ENCODE peak calls at places on chromosomes 6 and 20, in seven cellular contexts. One of them, this sample, is unnamed.

GRCh38 chr20:15930324-15931305 is 642.6 kb downstream of the KIF16B start:
- DNase-seq in CD4-positive, alpha-beta memory T cell: no peak
- DNase-seq in CD8-positive, alpha-beta T cell: no peak
- DNase-seq in tibial nerve: peak; percentile 58
- DNase-seq in Peyer's patch: no peak
- DNase-seq in endothelial cell of umbilical vein: peak; percentile 54
- DNase-seq in fibroblast of lung: peak; percentile 5
- DNase-seq in this sample: no peak

GRCh38 chr6:15061176-15061575 is 184.7 kb upstream of the JARID2 start:
- DNase-seq in CD4-positive, alpha-beta memory T cell: no peak
- DNase-seq in CD8-positive, alpha-beta T cell: no peak
- DNase-seq in tibial nerve: no peak
- DNase-seq in Peyer's patch: no peak
- DNase-seq in endothelial cell of umbilical vein: no peak
- DNase-seq in fibroblast of lung: no peak
- DNase-seq in this sample: no peak

GRCh38 chr6:38508894-38509293 is 130.8 kb downstream of the BTBD9 start:
- DNase-seq in CD4-positive, alpha-beta memory T cell: no peak
- DNase-seq in CD8-positive, alpha-beta T cell: no peak
- DNase-seq in tibial nerve: no peak
- DNase-seq in Peyer's patch: no peak
- DNase-seq in endothelial cell of umbilical vein: no peak
- DNase-seq in fibroblast of lung: peak; percentile 54
- DNase-seq in this sample: no peak

GRCh38 chr6:143806282-143807102 is 36.6 kb upstream of the LTV1 start:
- DNase-seq in CD4-positive, alpha-beta memory T cell: no peak
- DNase-seq in CD8-positive, alpha-beta T cell: no peak
- DNase-seq in tibial nerve: no peak
- DNase-seq in Peyer's patch: no peak
- DNase-seq in endothelial cell of umbilical vein: peak; percentile 66
- DNase-seq in fibroblast of lung: peak; percentile 84
- DNase-seq in this sample: no peak

GRCh38 chr20:54088430-54088829 is 18.0 kb upstream of the BCAS1 start:
- DNase-seq in CD4-positive, alpha-beta memory T cell: no peak
- DNase-seq in CD8-positive, alpha-beta T cell: no peak
- DNase-seq in tibial nerve: no peak
- DNase-seq in Peyer's patch: no peak
- DNase-seq in endothelial cell of umbilical vein: no peak
- DNase-seq in fibroblast of lung: peak; percentile 58
- DNase-seq in this sample: no peak

GRCh38 chr6:56324396-56324795 is 77.0 kb upstream of the COL21A1 start:
- DNase-seq in CD4-positive, alpha-beta memory T cell: no peak
- DNase-seq in CD8-positive, alpha-beta T cell: no peak
- DNase-seq in tibial nerve: no peak
- DNase-seq in Peyer's patch: no peak
- DNase-seq in endothelial cell of umbilical vein: no peak
- DNase-seq in fibroblast of lung: no peak
- DNase-seq in this sample: no peak

GRCh38 chr20:21342656-21343345 is 39.7 kb downstream of the XRN2 start:
- DNase-seq in CD4-positive, alpha-beta memory T cell: no peak
- DNase-seq in CD8-positive, alpha-beta T cell: no peak
- DNase-seq in tibial nerve: no peak
- DNase-seq in Peyer's patch: no peak
- DNase-seq in endothelial cell of umbilical vein: peak; percentile 63
- DNase-seq in fibroblast of lung: peak; percentile 56
- DNase-seq in this sample: no peak

GRCh38 chr6:37965964-37966676 is 146.6 kb downstream of the ZFAND3 start:
- DNase-seq in CD4-positive, alpha-beta memory T cell: no peak
- DNase-seq in CD8-positive, alpha-beta T cell: no peak
- DNase-seq in tibial nerve: no peak
- DNase-seq in Peyer's patch: no peak
- DNase-seq in endothelial cell of umbilical vein: no peak
- DNase-seq in fibroblast of lung: peak; percentile 94
- DNase-seq in this sample: no peak

GRCh38 chr6:115665310-115665709 is 395.4 kb downstream of the FRK start:
- DNase-seq in CD4-positive, alpha-beta memory T cell: no peak
- DNase-seq in CD8-positive, alpha-beta T cell: no peak
- DNase-seq in tibial nerve: no peak
- DNase-seq in Peyer's patch: no peak
- DNase-seq in endothelial cell of umbilical vein: no peak
- DNase-seq in fibroblast of lung: no peak
- DNase-seq in this sample: no peak

GRCh38 chr6:8131265-8131897 is 29.0 kb upstream of the EEF1E1 start:
- DNase-seq in CD4-positive, alpha-beta memory T cell: no peak
- DNase-seq in CD8-positive, alpha-beta T cell: peak; percentile 24
- DNase-seq in tibial nerve: peak; percentile 42
- DNase-seq in Peyer's patch: no peak
- DNase-seq in endothelial cell of umbilical vein: peak; percentile 65
- DNase-seq in fibroblast of lung: peak; percentile 42
- DNase-seq in this sample: no peak

GRCh38 chr6:121544691-121545090 is 109.2 kb downstream of the GJA1 start:
- DNase-seq in CD4-positive, alpha-beta memory T cell: no peak
- DNase-seq in CD8-positive, alpha-beta T cell: no peak
- DNase-seq in tibial nerve: no peak
- DNase-seq in Peyer's patch: no peak
- DNase-seq in endothelial cell of umbilical vein: no peak
- DNase-seq in fibroblast of lung: peak; percentile 67
- DNase-seq in this sample: no peak

GRCh38 chr20:49825521-49826033 is 12.9 kb downstream of the SLC9A8 start:
- DNase-seq in CD4-positive, alpha-beta memory T cell: no peak
- DNase-seq in CD8-positive, alpha-beta T cell: no peak
- DNase-seq in tibial nerve: no peak
- DNase-seq in Peyer's patch: no peak
- DNase-seq in endothelial cell of umbilical vein: no peak
- DNase-seq in fibroblast of lung: no peak
- DNase-seq in this sample: no peak

GRCh38 chr6:78995946-78996345 is 82.1 kb downstream of the PHIP start:
- DNase-seq in CD4-positive, alpha-beta memory T cell: no peak
- DNase-seq in CD8-positive, alpha-beta T cell: no peak
- DNase-seq in tibial nerve: no peak
- DNase-seq in Peyer's patch: no peak
- DNase-seq in endothelial cell of umbilical vein: no peak
- DNase-seq in fibroblast of lung: peak; percentile 72
- DNase-seq in this sample: no peak

DNA sequence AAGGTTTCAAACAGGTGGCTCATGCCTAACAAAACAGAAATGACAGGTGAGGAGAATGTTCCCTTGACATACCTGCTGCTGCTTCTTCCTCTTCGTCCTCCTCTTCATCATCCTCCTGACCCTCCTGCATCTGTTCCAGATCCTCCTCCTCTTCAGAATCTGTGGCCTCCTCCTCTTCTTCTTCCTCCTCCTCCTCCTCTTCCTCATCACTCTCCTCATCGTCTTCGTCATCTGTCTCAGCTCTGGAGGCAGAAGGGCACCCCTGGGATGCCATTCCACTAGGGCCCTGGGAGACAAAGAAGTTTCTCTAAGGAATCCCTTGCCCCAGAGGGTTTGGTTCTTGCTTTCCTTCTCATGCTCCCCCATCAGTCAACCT is 2.4 kb upstream of the ZBTB22 start:
- DNase-seq in CD4-positive, alpha-beta memory T cell: no peak
- DNase-seq in CD8-positive, alpha-beta T cell: no peak
- DNase-seq in tibial nerve: no peak
- DNase-seq in Peyer's patch: no peak
- DNase-seq in endothelial cell of umbilical vein: no peak
- DNase-seq in fibroblast of lung: no peak
- DNase-seq in this sample: no peak
- H3K4me1 ChIP-seq in CD4-positive, alpha-beta memory T cell: peaks cover 76% of the 10 kb centered on the region
- H3K4me1 ChIP-seq in CD8-positive, alpha-beta T cell: peaks cover 67% of the 10 kb centered on the region
- H3K4me1 ChIP-seq in tibial nerve: peaks cover 75% of the 10 kb centered on the region
- H3K4me1 ChIP-seq in Peyer's patch: peaks cover 71% of the 10 kb centered on the region
- H3K4me1 ChIP-seq in endothelial cell of umbilical vein: peaks cover 54% of the 10 kb centered on the region
- H3K4me1 ChIP-seq in fibroblast of lung: peaks cover 42% of the 10 kb centered on the region
- H3K4me1 ChIP-seq in this sample: peaks cover 50% of the 10 kb centered on the region

GRCh38 chr6:111583221-111583620 is 22.5 kb downstream of the TRAF3IP2 start:
- DNase-seq in CD4-positive, alpha-beta memory T cell: no peak
- DNase-seq in CD8-positive, alpha-beta T cell: no peak
- DNase-seq in tibial nerve: no peak
- DNase-seq in Peyer's patch: no peak
- DNase-seq in endothelial cell of umbilical vein: no peak
- DNase-seq in fibroblast of lung: no peak
- DNase-seq in this sample: no peak

GRCh38 chr6:111585969-111586315 is 19.7 kb downstream of the TRAF3IP2 start:
- DNase-seq in CD4-positive, alpha-beta memory T cell: no peak
- DNase-seq in CD8-positive, alpha-beta T cell: no peak
- DNase-seq in tibial nerve: no peak
- DNase-seq in Peyer's patch: no peak
- DNase-seq in endothelial cell of umbilical vein: no peak
- DNase-seq in fibroblast of lung: no peak
- DNase-seq in this sample: no peak

GRCh38 chr6:111581957-111582356 is 23.7 kb downstream of the TRAF3IP2 start:
- DNase-seq in CD4-positive, alpha-beta memory T cell: no peak
- DNase-seq in CD8-positive, alpha-beta T cell: no peak
- DNase-seq in tibial nerve: no peak
- DNase-seq in Peyer's patch: no peak
- DNase-seq in endothelial cell of umbilical vein: no peak
- DNase-seq in fibroblast of lung: no peak
- DNase-seq in this sample: no peak

GRCh38 chr6:111585241-111585968 is 20.3 kb downstream of the TRAF3IP2 start:
- DNase-seq in CD4-positive, alpha-beta memory T cell: no peak
- DNase-seq in CD8-positive, alpha-beta T cell: no peak
- DNase-seq in tibial nerve: peak; percentile 46
- DNase-seq in Peyer's patch: no peak
- DNase-seq in endothelial cell of umbilical vein: no peak
- DNase-seq in fibroblast of lung: peak; percentile 49
- DNase-seq in this sample: no peak

DNA sequence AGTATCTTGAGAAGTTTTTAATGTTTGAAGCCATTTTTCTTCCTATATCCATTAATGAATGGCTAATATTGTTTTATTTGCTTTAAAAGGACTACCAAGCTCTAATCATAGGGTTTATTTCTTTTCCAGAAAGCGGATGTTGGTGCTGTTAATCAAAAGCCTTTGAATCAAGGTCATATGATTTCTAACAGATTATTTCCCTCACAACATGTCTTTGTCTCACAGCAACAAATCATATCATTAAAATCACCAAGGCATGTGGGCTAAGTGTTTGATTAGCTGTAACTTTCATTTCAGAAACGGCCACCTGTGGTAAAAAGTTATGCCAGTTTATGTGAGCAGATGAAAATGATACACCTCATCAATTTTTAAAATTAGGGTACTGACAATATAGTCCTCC is 21.7 kb downstream of the TRAF3IP2 start:
- DNase-seq in CD4-positive, alpha-beta memory T cell: no peak
- DNase-seq in CD8-positive, alpha-beta T cell: no peak
- DNase-seq in tibial nerve: no peak
- DNase-seq in Peyer's patch: no peak
- DNase-seq in endothelial cell of umbilical vein: no peak
- DNase-seq in fibroblast of lung: no peak
- DNase-seq in this sample: no peak
- H3K27ac ChIP-seq in CD4-positive, alpha-beta memory T cell: no peak overlapping the region
- H3K27ac ChIP-seq in CD8-positive, alpha-beta T cell: no peak overlapping the region
- H3K27ac ChIP-seq in tibial nerve: no peak overlapping the region
- H3K27ac ChIP-seq in Peyer's patch: no peak overlapping the region
- H3K27ac ChIP-seq in endothelial cell of umbilical vein: no peak overlapping the region
- H3K27ac ChIP-seq in fibroblast of lung: no peak overlapping the region
- H3K27ac ChIP-seq in this sample: no peak overlapping the region

GRCh38 chr6:12865117-12865516 is 148.6 kb downstream of the PHACTR1 start:
- DNase-seq in CD4-positive, alpha-beta memory T cell: no peak
- DNase-seq in CD8-positive, alpha-beta T cell: no peak
- DNase-seq in tibial nerve: no peak
- DNase-seq in Peyer's patch: no peak
- DNase-seq in endothelial cell of umbilical vein: no peak
- DNase-seq in fibroblast of lung: no peak
- DNase-seq in this sample: no peak
- H3K27me3 ChIP-seq in CD4-positive, alpha-beta memory T cell: no peaks in the 10 kb centered on the region
- H3K27me3 ChIP-seq in CD8-positive, alpha-beta T cell: no peaks in the 10 kb centered on the region
- H3K27me3 ChIP-seq in tibial nerve: no peaks in the 10 kb centered on the region
- H3K27me3 ChIP-seq in Peyer's patch: no peaks in the 10 kb centered on the region
- H3K27me3 ChIP-seq in endothelial cell of umbilical vein: peaks cover 3% of the 10 kb centered on the region
- H3K27me3 ChIP-seq in fibroblast of lung: no peaks in the 10 kb centered on the region
- H3K27me3 ChIP-seq in this sample: no peaks in the 10 kb centered on the region

GRCh38 chr6:42777126-42777822 is 4.6 kb upstream of the BICRAL start:
- DNase-seq in CD4-positive, alpha-beta memory T cell: no peak
- DNase-seq in CD8-positive, alpha-beta T cell: no peak
- DNase-seq in tibial nerve: no peak
- DNase-seq in Peyer's patch: no peak
- DNase-seq in endothelial cell of umbilical vein: no peak
- DNase-seq in fibroblast of lung: peak; percentile 60
- DNase-seq in this sample: no peak

GRCh38 chr6:42779521-42779920 is 2.3 kb upstream of the BICRAL start:
- DNase-seq in CD4-positive, alpha-beta memory T cell: no peak
- DNase-seq in CD8-positive, alpha-beta T cell: no peak
- DNase-seq in tibial nerve: no peak
- DNase-seq in Peyer's patch: no peak
- DNase-seq in endothelial cell of umbilical vein: no peak
- DNase-seq in fibroblast of lung: no peak
- DNase-seq in this sample: no peak

GRCh38 chr6:42781546-42781810 is 374 bp upstream of the BICRAL start:
- DNase-seq in CD4-positive, alpha-beta memory T cell: no peak
- DNase-seq in CD8-positive, alpha-beta T cell: no peak
- DNase-seq in tibial nerve: no peak
- DNase-seq in Peyer's patch: no peak
- DNase-seq in endothelial cell of umbilical vein: peak; percentile 29
- DNase-seq in fibroblast of lung: peak; percentile 38
- DNase-seq in this sample: no peak

GRCh38 chr6:42774201-42774600 is 7.7 kb upstream of the BICRAL start:
- DNase-seq in CD4-positive, alpha-beta memory T cell: no peak
- DNase-seq in CD8-positive, alpha-beta T cell: peak; percentile 32
- DNase-seq in tibial nerve: no peak
- DNase-seq in Peyer's patch: no peak
- DNase-seq in endothelial cell of umbilical vein: no peak
- DNase-seq in fibroblast of lung: no peak
- DNase-seq in this sample: no peak

DNA sequence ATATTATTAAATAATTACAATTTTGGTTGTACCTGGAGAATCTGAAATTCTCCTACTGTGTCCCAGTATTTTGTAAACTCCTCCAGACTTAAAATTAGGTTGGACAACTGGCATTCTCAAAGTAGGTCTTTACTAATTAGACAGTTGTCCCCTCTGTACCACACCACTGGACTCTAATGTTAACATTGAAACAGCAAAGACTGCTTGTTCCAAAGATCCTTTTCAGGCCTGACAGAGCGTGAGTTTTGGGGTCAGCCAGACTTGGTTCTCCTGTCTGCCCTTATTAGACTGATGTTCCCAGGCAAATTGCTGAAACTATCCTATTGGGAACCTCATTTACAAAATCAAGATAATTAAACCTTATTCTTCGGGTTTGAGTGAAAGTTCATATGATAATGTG is 3.8 kb upstream of the BICRAL start:
- DNase-seq in CD4-positive, alpha-beta memory T cell: no peak
- DNase-seq in CD8-positive, alpha-beta T cell: no peak
- DNase-seq in tibial nerve: no peak
- DNase-seq in Peyer's patch: no peak
- DNase-seq in endothelial cell of umbilical vein: no peak
- DNase-seq in fibroblast of lung: no peak
- DNase-seq in this sample: no peak
- H3K4me1 ChIP-seq in CD4-positive, alpha-beta memory T cell: peaks cover 80% of the 10 kb centered on the region
- H3K4me1 ChIP-seq in CD8-positive, alpha-beta T cell: peaks cover 57% of the 10 kb centered on the region
- H3K4me1 ChIP-seq in tibial nerve: peaks cover 41% of the 10 kb centered on the region
- H3K4me1 ChIP-seq in Peyer's patch: peaks cover 17% of the 10 kb centered on the region
- H3K4me1 ChIP-seq in endothelial cell of umbilical vein: peaks cover 12% of the 10 kb centered on the region
- H3K4me1 ChIP-seq in fibroblast of lung: no peaks in the 10 kb centered on the region
- H3K4me1 ChIP-seq in this sample: no peaks in the 10 kb centered on the region

This sample was measured in ascending aorta.